ENCODE peak calls at places on chromosomes 12 and 14, in ten cellular contexts. C, B, H, W, N, G, P, D, J and F are unnamed samples.

GRCh38 chr12:74515849-74516248 is 21.8 kb upstream of the ATXN7L3B start:
- DNase-seq in C (no peak), B (no peak), H (no peak), W (no peak), N (no peak), G (no peak), P (no peak), D (no peak), J (no peak), F (no peak)

GRCh38 chr12:125533434-125534029 is 468.3 kb downstream of the AACS start:
- DNase-seq in C (peak; percentile 65), B (no peak), H (peak; percentile 75), W (peak; percentile 6), N (peak; percentile 86), G (no peak), P (no peak), D (peak; percentile 17), J (peak; percentile 14), F (peak; percentile 64)

GRCh38 chr12:121443193-121443829 is 43.4 kb downstream of the RNF34 start:
- DNase-seq in C (peak; percentile 91), B (peak; percentile 74), H (peak; percentile 88), W (peak; percentile 40), N (peak; percentile 94), G (peak; percentile 82), P (peak; percentile 85), D (peak; percentile 81), J (peak; percentile 91), F (peak; percentile 80)

GRCh38 chr12:10457760-10458159 is 4.6 kb upstream of the KLRC1 start:
- DNase-seq in C (no peak), B (no peak), H (no peak), W (no peak), N (no peak), G (no peak), P (no peak), D (no peak), J (no peak), F (no peak)

GRCh38 chr14:55845963-55846851 is 266.2 kb downstream of the KTN1 start:
- DNase-seq in C (no peak), B (no peak), H (no peak), W (no peak), N (no peak), G (no peak), P (no peak), D (no peak), J (no peak), F (no peak)

GRCh38 chr12:52513736-52514135 is 6.5 kb downstream of the KRT5 start:
- DNase-seq in C (no peak), B (no peak), H (no peak), W (no peak), N (no peak), G (no peak), P (no peak), D (no peak), J (no peak), F (no peak)

GRCh38 chr12:72485017-72485701 is 213.0 kb downstream of the TRHDE start:
- DNase-seq in C (no peak), B (no peak), H (no peak), W (no peak), N (no peak), G (no peak), P (no peak), D (no peak), J (no peak), F (no peak)

GRCh38 chr14:34302654-34303053 is 159.4 kb downstream of the SPTSSA start:
- DNase-seq in C (no peak), B (no peak), H (peak; percentile 16), W (no peak), N (no peak), G (no peak), P (no peak), D (no peak), J (no peak), F (no peak)

GRCh38 chr14:31949709-31950108 is 127.4 kb upstream of the ARHGAP5 start:
- DNase-seq in C (no peak), B (no peak), H (no peak), W (peak; percentile 82), N (no peak), G (no peak), P (no peak), D (no peak), J (peak; percentile 36), F (no peak)

GRCh38 chr12:29818925-29819324 is 35.2 kb upstream of the TMTC1 start:
- DNase-seq in C (no peak), B (no peak), H (no peak), W (no peak), N (no peak), G (no peak), P (peak; percentile 49), D (peak; percentile 61), J (no peak), F (no peak)

GRCh38 chr12:105107176-105107496 is 395 bp upstream of the WASHC4 start:
- DNase-seq in C (no peak), B (no peak), H (no peak), W (no peak), N (no peak), G (peak; percentile 64), P (no peak), D (no peak), J (peak; percentile 17), F (peak; percentile 16)

GRCh38 chr12:29889737-29890136 is 106.0 kb upstream of the TMTC1 start:
- DNase-seq in C (no peak), B (no peak), H (peak; percentile 16), W (no peak), N (peak; percentile 19), G (peak; percentile 72), P (peak; percentile 31), D (peak; percentile 28), J (no peak), F (no peak)

GRCh38 chr12:80186727-80187217 is 87.4 kb downstream of the OTOGL start:
- DNase-seq in C (peak; percentile 31), B (no peak), H (no peak), W (peak; percentile 88), N (peak; percentile 72), G (peak; percentile 96), P (no peak), D (no peak), J (peak; percentile 62), F (no peak)

GRCh38 chr14:46432516-46432915 is 219.1 kb downstream of the RPL10L start:
- DNase-seq in C (no peak), B (no peak), H (no peak), W (no peak), N (no peak), G (no peak), P (no peak), D (no peak), J (no peak), F (no peak)

GRCh38 chr14:90883782-90884181 is 67.6 kb upstream of the TTC7B start:
- DNase-seq in C (no peak), B (no peak), H (no peak), W (no peak), N (no peak), G (no peak), P (no peak), D (no peak), J (no peak), F (no peak)

GRCh38 chr14:30864934-30865333 is 9.4 kb upstream of the COCH start:
- DNase-seq in C (no peak), B (no peak), H (no peak), W (no peak), N (no peak), G (no peak), P (no peak), D (no peak), J (no peak), F (no peak)

GRCh38 chr14:30977752-30978151 is 47.7 kb upstream of the AP4S1 start:
- DNase-seq in C (no peak), B (no peak), H (no peak), W (no peak), N (no peak), G (no peak), P (no peak), D (no peak), J (no peak), F (no peak)

GRCh38 chr14:76497550-76498484 is 121.9 kb downstream of the ESRRB start:
- DNase-seq in C (no peak), B (no peak), H (no peak), W (no peak), N (no peak), G (no peak), P (no peak), D (no peak), J (no peak), F (no peak)

GRCh38 chr12:82650627-82651337 is 35.9 kb upstream of the TMTC2 start:
- DNase-seq in C (peak; percentile 26), B (no peak), H (no peak), W (peak; percentile 10), N (peak; percentile 91), G (peak; percentile 43), P (no peak), D (peak; percentile 33), J (no peak), F (no peak)